ENCODE peak calls at places on chromosomes 5 and 9, in six cellular contexts. Y is RWPE2; V is CD8-positive, alpha-beta T cell; F is right lobe of liver; Q is cardiac muscle cell; B is K562. N is an unnamed sample. For H3K27me3 and H3K4me1, the result is how much of the 10 kb centered on the place peaks cover.

GRCh38 chr5:16007750-16008415 is 171.7 kb downstream of the MARCHF11 start:
- DNase-seq in B (no peak), V (no peak), F (no peak), Q (peak), Y (no peak), N (no peak)

GRCh38 chr5:79077680-79078365 is 8.3 kb downstream of the BHMT2 start:
- DNase-seq in Q (no peak), F (no peak), B (no peak), V (no peak), Y (no peak), N (no peak)

GRCh38 chr5:30121092-30121491 is 1072.4 kb upstream of the CDH6 start:
- DNase-seq in Y (no peak), Q (no peak), F (no peak), B (no peak), V (no peak), N (no peak)

GRCh38 chr5:178931846-178932760 is 8.9 kb upstream of the ZNF454 start:
- DNase-seq in B (no peak), F (no peak), V (no peak), Y (no peak), Q (no peak), N (no peak)

GRCh38 chr5:82290908-82291307 is 12.8 kb upstream of the RPS23 start:
- DNase-seq in Y (no peak), Q (no peak), B (no peak), F (no peak), V (no peak), N (no peak)

GRCh38 chr9:127803507-127804352 is 1.0 kb downstream of the FPGS start:
- DNase-seq in V (no peak), Y (peak), B (no peak), F (peak), Q (no peak), N (peak)

GRCh38 chr5:156753846-156754245 is 96.2 kb upstream of the PPP1R2B start:
- DNase-seq in B (no peak), F (no peak), Y (no peak), Q (no peak), V (no peak), N (no peak)

GRCh38 chr5:156473271-156473935 is 146.4 kb downstream of the SGCD start:
- DNase-seq in Q (no peak), F (no peak), B (no peak), Y (no peak), V (no peak), N (no peak)

GRCh38 chr5:143011621-143012020 is 241.4 kb downstream of the ARHGAP26 start:
- DNase-seq in Y (no peak), B (no peak), Q (no peak), V (no peak), F (no peak), N (no peak)

GRCh38 chr9:100020121-100020780 is 78.5 kb downstream of the ERP44 start:
- DNase-seq in B (no peak), V (no peak), Q (no peak), Y (no peak), F (no peak), N (no peak)

GRCh38 chr5:179153921-179154345 is 93.8 kb downstream of the ZNF354C start:
- DNase-seq in B (no peak), Y (no peak), Q (no peak), F (no peak), V (no peak), N (peak)

GRCh38 chr9:114619205-114619758 is 8.2 kb downstream of the TMEM268 start:
- DNase-seq in Q (no peak), F (no peak), V (no peak), B (no peak), Y (no peak), N (peak)

GRCh38 chr9:82993856-82994605 is 68.9 kb downstream of the RASEF start:
- DNase-seq in B (no peak), Q (no peak), Y (no peak), V (no peak), F (no peak), N (no peak)

GRCh38 chr9:103037508-103038477 is 42.7 kb downstream of the CYLC2 start:
- DNase-seq in Q (peak), F (no peak), B (no peak), Y (no peak), V (no peak), N (no peak)

GRCh38 chr9:132319421-132320110 is 35.2 kb downstream of the SETX start:
- DNase-seq in B (no peak), Q (peak), F (no peak), V (no peak), Y (no peak), N (no peak)

GRCh38 chr5:5295361-5295760 is 127.1 kb upstream of the ICE1 start:
- DNase-seq in B (no peak), Y (no peak), V (no peak), Q (no peak), F (no peak), N (no peak)

GRCh38 chr5:1336106-1336561 is 8.8 kb downstream of the CLPTM1L start:
- DNase-seq in F (no peak), Q (no peak), B (no peak), V (no peak), Y (no peak), N (no peak)

GRCh38 chr5:157558089-157558595 is 17.4 kb downstream of the ADAM19 start:
- DNase-seq in V (no peak), B (no peak), Q (no peak), Y (no peak), F (no peak), N (no peak)

GRCh38 chr5:172597755-172598155 is 43.3 kb upstream of the NEURL1B start:
- DNase-seq in B (no peak), F (no peak), Y (no peak), V (no peak), Q (no peak), N (no peak)

GRCh38 chr5:11126844-11127243 is 365.8 kb upstream of the DAP start:
- DNase-seq in V (no peak), Y (no peak), B (no peak), F (no peak), Q (no peak), N (no peak)

GRCh38 chr9:90457386-90458080 is 185.1 kb downstream of the DIRAS2 start:
- DNase-seq in Q (no peak), V (no peak), Y (no peak), F (no peak), B (no peak), N (no peak)

GRCh38 chr5:151740336-151740942 is 18.0 kb downstream of the ATOX1 start:
- DNase-seq in Q (peak), V (peak), B (peak), F (no peak), Y (no peak), N (no peak)

GRCh38 chr5:135456238-135457099 is 4.3 kb upstream of the TIFAB start:
- DNase-seq in F (no peak), Y (peak), B (peak), V (no peak), Q (no peak), N (no peak)

GRCh38 chr5:74272019-74272775 is 368.3 kb downstream of the ENC1 start:
- DNase-seq in F (no peak), Y (no peak), Q (no peak), V (no peak), B (no peak), N (no peak)

GRCh38 chr9:12875216-12875615 is 100.4 kb downstream of the LURAP1L start:
- DNase-seq in V (no peak), Y (no peak), Q (no peak), B (no peak), F (no peak), N (no peak)

GRCh38 chr9:88537743-88538055 is 2.7 kb downstream of the NXNL2 start:
- DNase-seq in Y (no peak), Q (no peak), V (no peak), B (no peak), F (no peak), N (no peak)

GRCh38 chr9:136011703-136012496 is 50.7 kb upstream of the UBAC1 start:
- DNase-seq in Q (peak), Y (peak), F (peak), V (no peak), B (peak), N (peak)
- H3K27me3 ChIP-seq in Q (under half), Y (under half), F (under half), V (under half), B (under half), N (under half)

GRCh38 chr5:111733571-111733970 is 23.4 kb downstream of the NREP start:
- DNase-seq in Y (no peak), V (no peak), Q (no peak), F (no peak), B (no peak), N (no peak)
- H3K4me1 ChIP-seq in Y (under half), V (under half), Q (under half), F (under half), B (under half), N (under half)

DNA sequence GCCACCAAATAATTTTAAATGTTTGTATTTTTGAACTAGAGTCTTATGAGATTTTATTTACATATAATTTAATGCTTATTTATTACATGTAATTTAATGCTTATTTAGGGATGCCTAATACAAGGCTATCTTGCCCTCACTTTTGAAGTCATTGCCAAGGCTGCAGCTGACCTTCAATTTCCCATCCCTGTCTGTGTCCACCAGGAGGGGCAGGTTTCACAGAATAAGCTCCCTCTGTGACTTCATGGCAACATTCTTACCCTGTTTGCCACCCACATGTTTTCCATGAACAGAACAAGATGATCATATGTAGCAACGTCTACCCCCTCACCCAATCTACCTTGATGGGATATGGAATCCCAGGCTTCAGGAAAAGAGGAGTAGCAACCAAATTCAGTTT is 27.0 kb downstream of the C5 start:
- DNase-seq in Y (no peak), V (no peak), B (no peak), F (no peak), Q (no peak), N (no peak)
- TF ChIP-seq CTCF in Y (no peak), V (no peak), B (peak), F (no peak), Q (peak), N (no peak)

GRCh38 chr5:174736351-174736721 is 12.0 kb downstream of the MSX2 start:
- DNase-seq in F (no peak), Q (no peak), B (no peak), Y (no peak), V (no peak), N (no peak)
- H3K27me3 ChIP-seq in F (under half), Q (half or more), B (under half), Y (under half), V (under half), N (half or more)

GRCh38 chr9:86040281-86041155 is 58.8 kb downstream of the GOLM1 start:
- DNase-seq in B (no peak), Y (no peak), F (no peak), V (no peak), Q (peak), N (no peak)
- H3K4me1 ChIP-seq in B (under half), Y (under half), F (under half), V (under half), Q (under half), N (under half)

DNA sequence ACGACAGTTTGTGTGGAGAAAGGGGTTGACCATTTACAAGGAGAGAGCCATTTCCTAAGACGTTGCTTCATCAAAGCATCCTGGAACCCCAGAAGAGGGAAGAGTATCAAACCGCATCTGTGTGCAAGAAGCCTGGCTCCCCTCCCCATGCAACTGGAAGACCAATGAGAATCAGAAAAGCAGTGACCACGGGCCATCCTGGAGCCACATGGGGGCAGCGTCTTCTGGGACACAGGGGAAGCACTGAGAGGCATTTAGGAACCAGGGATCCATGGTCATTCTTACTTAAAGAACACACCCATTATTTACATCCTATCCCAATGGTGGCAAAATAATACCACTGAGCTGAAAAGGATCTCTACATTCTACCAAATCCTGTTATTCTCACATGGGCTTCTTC is 29.3 kb downstream of the SEMA5A start:
- DNase-seq in B (no peak), Q (no peak), V (no peak), Y (no peak), F (no peak), N (no peak)
- TF ChIP-seq CTCF in B (no peak), Q (peak), V (no peak), Y (peak), F (no peak), N (no peak)

GRCh38 chr5:176664479-176664878 is 17.2 kb downstream of the TSPAN17 start:
- DNase-seq in Y (no peak), B (no peak), Q (no peak), F (peak), V (no peak), N (no peak)
- H3K27me3 ChIP-seq in Y (under half), B (under half), Q (under half), F (under half), V (under half), N (half or more)

GRCh38 chr5:56170557-56170956 is 62.6 kb downstream of the ANKRD55 start:
- DNase-seq in Y (no peak), B (no peak), F (no peak), V (no peak), Q (no peak), N (no peak)
- H3K4me1 ChIP-seq in Y (under half), B (under half), F (under half), V (under half), Q (under half), N (under half)

N was measured in left lung.